ENCODE peak calls at places on chromosomes 2 and 18, in nine cellular contexts. K, G, M, T, F, E, I, X and U are unnamed samples.
A peak's percentile ranks its signal among the peaks of the same experiment; 100 is the strongest.

GRCh38 chr18:7567487-7568425 is 640 bp downstream of the PTPRM start:
- DNase-seq in K (peak; percentile 65), G (peak; percentile 56), M (peak; percentile 65), T (peak; percentile 31), F (peak; percentile 36), E (no peak), I (peak; percentile 87), X (peak; percentile 58), U (peak; percentile 77)

GRCh38 chr2:147082850-147083522 is 761.8 kb upstream of the ACVR2A start:
- DNase-seq in K (peak; percentile 76), G (peak; percentile 20), M (peak; percentile 50), T (peak; percentile 56), F (peak; percentile 33), E (peak; percentile 83), I (no peak), X (peak; percentile 51), U (no peak)

GRCh38 chr18:47756364-47757016 is 174.0 kb downstream of the SMAD2 start:
- DNase-seq in K (peak; percentile 44), G (peak; percentile 28), M (peak; percentile 46), T (peak; percentile 50), F (no peak), E (peak; percentile 64), I (no peak), X (peak; percentile 88), U (no peak)

GRCh38 chr2:239061824-239062560 is 214.1 kb downstream of the TWIST2 start:
- DNase-seq in K (no peak), G (no peak), M (no peak), T (no peak), F (no peak), E (no peak), I (no peak), X (no peak), U (no peak)

GRCh38 chr2:214192711-214193110 is 218.1 kb upstream of the VWC2L start:
- DNase-seq in K (no peak), G (no peak), M (no peak), T (no peak), F (no peak), E (no peak), I (no peak), X (no peak), U (no peak)

GRCh38 chr2:233853353-233853752 is 982 bp downstream of the HJURP start:
- DNase-seq in K (no peak), G (no peak), M (no peak), T (no peak), F (no peak), E (no peak), I (no peak), X (no peak), U (no peak)

GRCh38 chr2:63034575-63034974 is 16.1 kb upstream of the OTX1 start:
- DNase-seq in K (no peak), G (no peak), M (no peak), T (no peak), F (no peak), E (peak; percentile 73), I (no peak), X (no peak), U (no peak)

GRCh38 chr18:31750259-31750658 is 10.4 kb downstream of the SLC25A52 start:
- DNase-seq in K (no peak), G (no peak), M (no peak), T (no peak), F (no peak), E (no peak), I (no peak), X (no peak), U (no peak)